ENCODE peak calls at places on chromosomes 13 and 19, in nine cellular contexts. U is A549, H is anterior cingulate cortex, P is kidney tubule cell, N is ascending aorta, T is HepG2, Q is AG08396, E is head of caudate nucleus, S is body of pancreas. O is an unnamed sample.

GRCh38 chr19:2602391-2603181 is 99.9 kb downstream of the GNG7 start:
- DNase-seq in U (no peak), H (peak), P (peak), N (peak), T (no peak), Q (peak), E (no peak), S (peak), O (peak)

GRCh38 chr13:46050771-46051170 is 1.8 kb downstream of the ZC3H13 start:
- DNase-seq in U (no peak), H (no peak), P (no peak), N (no peak), T (no peak), Q (no peak), E (no peak), S (no peak), O (peak)

GRCh38 chr13:76222511-76222910 is 586.4 kb downstream of the LMO7 start:
- DNase-seq in U (no peak), H (no peak), P (peak), N (no peak), T (no peak), Q (no peak), E (no peak), S (no peak), O (no peak)

GRCh38 chr13:68850160-68850559 is 1257.5 kb upstream of the ATXN8OS start:
- DNase-seq in U (no peak), H (no peak), P (no peak), N (no peak), T (no peak), Q (no peak), E (no peak), S (no peak), O (no peak)

GRCh38 chr19:46931197-46931596 is 70.4 kb downstream of the ARHGAP35 start:
- DNase-seq in U (no peak), H (no peak), P (no peak), N (no peak), T (no peak), Q (no peak), E (no peak), S (no peak), O (no peak)

GRCh38 chr13:34044041-34044440 is 226.1 kb downstream of the RFC3 start:
- DNase-seq in U (no peak), H (no peak), P (no peak), N (no peak), T (no peak), Q (no peak), E (no peak), S (no peak), O (no peak)

GRCh38 chr13:73547239-73547638 is 488.4 kb downstream of the KLF5 start:
- DNase-seq in U (no peak), H (no peak), P (peak), N (no peak), T (no peak), Q (no peak), E (no peak), S (no peak), O (no peak)

GRCh38 chr19:2331601-2332246 is 3.2 kb downstream of the SPPL2B start:
- DNase-seq in U (no peak), H (no peak), P (no peak), N (no peak), T (no peak), Q (no peak), E (no peak), S (no peak), O (no peak)

GRCh38 chr19:8335343-8336071 is 7.6 kb downstream of the KANK3 start:
- DNase-seq in U (peak), H (no peak), P (no peak), N (no peak), T (no peak), Q (no peak), E (no peak), S (no peak), O (peak)

GRCh38 chr13:76846363-76846762 is 39.8 kb downstream of the KCTD12 start:
- DNase-seq in U (no peak), H (no peak), P (no peak), N (no peak), T (no peak), Q (no peak), E (no peak), S (no peak), O (no peak)

GRCh38 chr13:47250141-47250540 is 353.3 kb upstream of the HTR2A start:
- DNase-seq in U (no peak), H (no peak), P (no peak), N (no peak), T (no peak), Q (no peak), E (no peak), S (no peak), O (peak)

GRCh38 chr13:75195479-75196111 is 286.4 kb downstream of the TBC1D4 start:
- DNase-seq in U (no peak), H (no peak), P (no peak), N (no peak), T (no peak), Q (no peak), E (no peak), S (no peak), O (no peak)

GRCh38 chr19:53519431-53519830 is 18.5 kb upstream of the ZNF331 start:
- DNase-seq in U (no peak), H (no peak), P (no peak), N (no peak), T (no peak), Q (no peak), E (no peak), S (no peak), O (no peak)

GRCh38 chr13:44763604-44764311 is 187.6 kb upstream of the TSC22D1 start:
- DNase-seq in U (no peak), H (peak), P (peak), N (no peak), T (no peak), Q (no peak), E (no peak), S (peak), O (peak)

GRCh38 chr19:40604647-40605200 is 3.6 kb downstream of the LTBP4 start:
- DNase-seq in U (no peak), H (no peak), P (peak), N (no peak), T (no peak), Q (no peak), E (no peak), S (peak), O (peak)

GRCh38 chr13:110352735-110353134 is 45.7 kb downstream of the COL4A2 start:
- DNase-seq in U (no peak), H (no peak), P (no peak), N (no peak), T (no peak), Q (no peak), E (no peak), S (no peak), O (no peak)

GRCh38 chr13:73162912-73163911 is 104.4 kb downstream of the KLF5 start:
- DNase-seq in U (peak), H (no peak), P (peak), N (no peak), T (peak), Q (no peak), E (no peak), S (no peak), O (peak)

GRCh38 chr13:114089341-114089740 is 43.1 kb downstream of the RASA3 start:
- DNase-seq in U (no peak), H (no peak), P (no peak), N (no peak), T (no peak), Q (no peak), E (no peak), S (no peak), O (peak)

GRCh38 chr13:21934309-21934708 is 263.4 kb downstream of the FGF9 start:
- DNase-seq in U (no peak), H (no peak), P (no peak), N (no peak), T (no peak), Q (no peak), E (no peak), S (no peak), O (no peak)

GRCh38 chr13:75544681-75545333 is 4.8 kb upstream of the UCHL3 start:
- DNase-seq in U (no peak), H (no peak), P (peak), N (no peak), T (peak), Q (peak), E (no peak), S (no peak), O (no peak)

GRCh38 chr19:45488708-45489107 is 8.1 kb downstream of the RTN2 start:
- DNase-seq in U (no peak), H (no peak), P (no peak), N (no peak), T (no peak), Q (no peak), E (no peak), S (no peak), O (no peak)

GRCh38 chr19:49017666-49018351 is 918 bp upstream of the LHB start:
- DNase-seq in U (peak), H (no peak), P (peak), N (peak), T (peak), Q (peak), E (no peak), S (peak), O (peak)

GRCh38 chr13:49604570-49604969 is 19.2 kb upstream of the RCBTB1 start:
- DNase-seq in U (no peak), H (no peak), P (no peak), N (no peak), T (peak), Q (no peak), E (no peak), S (peak), O (no peak)

GRCh38 chr19:40862333-40862732 is 12.1 kb upstream of the CYP2A6 start:
- DNase-seq in U (no peak), H (no peak), P (no peak), N (no peak), T (peak), Q (no peak), E (no peak), S (no peak), O (no peak)

GRCh38 chr19:17794412-17794730 is 567 bp upstream of the B3GNT3 start:
- DNase-seq in U (no peak), H (no peak), P (no peak), N (no peak), T (no peak), Q (no peak), E (no peak), S (no peak), O (no peak)

GRCh38 chr13:94620286-94620896 is 18.7 kb downstream of the GPR180 start:
- DNase-seq in U (peak), H (no peak), P (peak), N (no peak), T (peak), Q (no peak), E (no peak), S (no peak), O (no peak)

GRCh38 chr13:113548171-113548641 is 36.3 kb upstream of the TFDP1 start:
- DNase-seq in U (no peak), H (peak), P (no peak), N (peak), T (no peak), Q (no peak), E (no peak), S (no peak), O (peak)

GRCh38 chr19:19911150-19911549 is 10.4 kb downstream of the ZNF93 start:
- DNase-seq in U (no peak), H (no peak), P (peak), N (no peak), T (no peak), Q (no peak), E (no peak), S (no peak), O (peak)

GRCh38 chr19:51531349-51532315 is at the start of gene SIGLEC6:
- DNase-seq in U (no peak), H (no peak), P (no peak), N (peak), T (no peak), Q (no peak), E (peak), S (no peak), O (no peak)

GRCh38 chr19:53775524-53775923 is 48.6 kb downstream of the NLRP12 start:
- DNase-seq in U (no peak), H (no peak), P (no peak), N (no peak), T (peak), Q (no peak), E (no peak), S (no peak), O (no peak)

O was measured in osteoblast.